ENCODE peak calls at places on chromosomes 4 and X, in six cellular contexts. One of them, this sample, is unnamed.

GRCh38 chrX:13396887-13397286 is 77.0 kb upstream of the ATXN3L start:
- DNase-seq in left ventricle myocardium inferior: no peak
- DNase-seq in fibroblast of lung: peak
- DNase-seq in AG10803: peak
- DNase-seq in NB4: no peak
- DNase-seq in cardiac muscle cell: peak
- DNase-seq in this sample: no peak

GRCh38 chr4:69058410-69059059 is 37.7 kb upstream of the UGT2B7 start:
- DNase-seq in left ventricle myocardium inferior: no peak
- DNase-seq in fibroblast of lung: no peak
- DNase-seq in AG10803: no peak
- DNase-seq in NB4: no peak
- DNase-seq in cardiac muscle cell: no peak
- DNase-seq in this sample: no peak

GRCh38 chrX:53714580-53715335 is 28.2 kb upstream of the HUWE1 start:
- DNase-seq in left ventricle myocardium inferior: no peak
- DNase-seq in fibroblast of lung: peak
- DNase-seq in AG10803: no peak
- DNase-seq in NB4: peak
- DNase-seq in cardiac muscle cell: peak
- DNase-seq in this sample: no peak

GRCh38 chr4:147198411-147199051 is 252.9 kb upstream of the TTC29 start:
- DNase-seq in left ventricle myocardium inferior: no peak
- DNase-seq in fibroblast of lung: peak
- DNase-seq in AG10803: peak
- DNase-seq in NB4: no peak
- DNase-seq in cardiac muscle cell: peak
- DNase-seq in this sample: no peak

GRCh38 chr4:94447754-94448411 is 3.9 kb upstream of the PDLIM5 start:
- DNase-seq in left ventricle myocardium inferior: no peak
- DNase-seq in fibroblast of lung: no peak
- DNase-seq in AG10803: no peak
- DNase-seq in NB4: peak
- DNase-seq in cardiac muscle cell: no peak
- DNase-seq in this sample: peak

GRCh38 chrX:18895157-18895952 is 88.6 kb downstream of the PHKA2 start:
- DNase-seq in left ventricle myocardium inferior: peak
- DNase-seq in fibroblast of lung: no peak
- DNase-seq in AG10803: peak
- DNase-seq in NB4: no peak
- DNase-seq in cardiac muscle cell: peak
- DNase-seq in this sample: no peak

GRCh38 chr4:4969298-4969697 is 50.0 kb downstream of the CYTL1 start:
- DNase-seq in left ventricle myocardium inferior: peak
- DNase-seq in fibroblast of lung: peak
- DNase-seq in AG10803: peak
- DNase-seq in NB4: no peak
- DNase-seq in cardiac muscle cell: peak
- DNase-seq in this sample: no peak

GRCh38 chr4:123744664-123745290 is 348.2 kb downstream of the SPRY1 start:
- DNase-seq in left ventricle myocardium inferior: peak
- DNase-seq in fibroblast of lung: peak
- DNase-seq in AG10803: peak
- DNase-seq in NB4: peak
- DNase-seq in cardiac muscle cell: peak
- DNase-seq in this sample: no peak

GRCh38 chr4:184596617-184597185 is 52.5 kb downstream of the CASP3 start:
- DNase-seq in left ventricle myocardium inferior: no peak
- DNase-seq in fibroblast of lung: no peak
- DNase-seq in AG10803: no peak
- DNase-seq in NB4: no peak
- DNase-seq in cardiac muscle cell: peak
- DNase-seq in this sample: no peak

GRCh38 chrX:151359931-151360871 is 36.8 kb upstream of the VMA21 start:
- DNase-seq in left ventricle myocardium inferior: no peak
- DNase-seq in fibroblast of lung: no peak
- DNase-seq in AG10803: peak
- DNase-seq in NB4: peak
- DNase-seq in cardiac muscle cell: peak
- DNase-seq in this sample: peak

GRCh38 chr4:64598068-64598467 is 188.8 kb upstream of the TECRL start:
- DNase-seq in left ventricle myocardium inferior: no peak
- DNase-seq in fibroblast of lung: peak
- DNase-seq in AG10803: no peak
- DNase-seq in NB4: no peak
- DNase-seq in cardiac muscle cell: no peak
- DNase-seq in this sample: no peak

GRCh38 chr4:16029329-16029728 is 54.5 kb downstream of the PROM1 start:
- DNase-seq in left ventricle myocardium inferior: no peak
- DNase-seq in fibroblast of lung: peak
- DNase-seq in AG10803: peak
- DNase-seq in NB4: no peak
- DNase-seq in cardiac muscle cell: peak
- DNase-seq in this sample: no peak

GRCh38 chr4:188372856-188373255 is 233.6 kb downstream of the TRIML1 start:
- DNase-seq in left ventricle myocardium inferior: no peak
- DNase-seq in fibroblast of lung: no peak
- DNase-seq in AG10803: peak
- DNase-seq in NB4: no peak
- DNase-seq in cardiac muscle cell: no peak
- DNase-seq in this sample: no peak

GRCh38 chrX:153494061-153494460 is 719 bp upstream of the BGN start:
- DNase-seq in left ventricle myocardium inferior: no peak
- DNase-seq in fibroblast of lung: peak
- DNase-seq in AG10803: no peak
- DNase-seq in NB4: no peak
- DNase-seq in cardiac muscle cell: no peak
- DNase-seq in this sample: no peak

GRCh38 chrX:153493085-153493484 is 1.7 kb upstream of the BGN start:
- DNase-seq in left ventricle myocardium inferior: no peak
- DNase-seq in fibroblast of lung: no peak
- DNase-seq in AG10803: no peak
- DNase-seq in NB4: no peak
- DNase-seq in cardiac muscle cell: no peak
- DNase-seq in this sample: no peak

GRCh38 chrX:153492153-153492454 is 2.7 kb upstream of the BGN start:
- DNase-seq in left ventricle myocardium inferior: no peak
- DNase-seq in fibroblast of lung: no peak
- DNase-seq in AG10803: no peak
- DNase-seq in NB4: no peak
- DNase-seq in cardiac muscle cell: no peak
- DNase-seq in this sample: no peak

GRCh38 chrX:153491351-153492152 is 3.2 kb upstream of the BGN start:
- DNase-seq in left ventricle myocardium inferior: no peak
- DNase-seq in fibroblast of lung: no peak
- DNase-seq in AG10803: no peak
- DNase-seq in NB4: no peak
- DNase-seq in cardiac muscle cell: no peak
- DNase-seq in this sample: no peak

GRCh38 chrX:153492543-153492942 is 2.2 kb upstream of the BGN start:
- DNase-seq in left ventricle myocardium inferior: no peak
- DNase-seq in fibroblast of lung: no peak
- DNase-seq in AG10803: no peak
- DNase-seq in NB4: no peak
- DNase-seq in cardiac muscle cell: no peak
- DNase-seq in this sample: no peak
- H3K4me3 ChIP-seq in left ventricle myocardium inferior: no peak
- H3K4me3 ChIP-seq in fibroblast of lung: no peak
- H3K4me3 ChIP-seq in AG10803: no peak
- H3K4me3 ChIP-seq in NB4: no peak
- H3K4me3 ChIP-seq in cardiac muscle cell: no peak
- H3K4me3 ChIP-seq in this sample: no peak

GRCh38 chrX:133983243-133983973 is 2.0 kb downstream of the GPC3 start:
- DNase-seq in left ventricle myocardium inferior: no peak
- DNase-seq in fibroblast of lung: no peak
- DNase-seq in AG10803: no peak
- DNase-seq in NB4: no peak
- DNase-seq in cardiac muscle cell: no peak
- DNase-seq in this sample: peak
- H3K4me3 ChIP-seq in left ventricle myocardium inferior: no peak
- H3K4me3 ChIP-seq in fibroblast of lung: no peak
- H3K4me3 ChIP-seq in AG10803: no peak
- H3K4me3 ChIP-seq in NB4: no peak
- H3K4me3 ChIP-seq in cardiac muscle cell: peak
- H3K4me3 ChIP-seq in this sample: peak

GRCh38 chrX:9340619-9341304 is 124.1 kb upstream of the TBL1X start:
- DNase-seq in left ventricle myocardium inferior: peak
- DNase-seq in fibroblast of lung: peak
- DNase-seq in AG10803: peak
- DNase-seq in NB4: peak
- DNase-seq in cardiac muscle cell: peak
- DNase-seq in this sample: no peak
- H3K4me3 ChIP-seq in left ventricle myocardium inferior: peak
- H3K4me3 ChIP-seq in fibroblast of lung: no peak
- H3K4me3 ChIP-seq in AG10803: no peak
- H3K4me3 ChIP-seq in NB4: peak
- H3K4me3 ChIP-seq in cardiac muscle cell: no peak
- H3K4me3 ChIP-seq in this sample: no peak

GRCh38 chr4:73451404-73451803 is 15.4 kb downstream of the AFP start:
- DNase-seq in left ventricle myocardium inferior: no peak
- DNase-seq in fibroblast of lung: peak
- DNase-seq in AG10803: peak
- DNase-seq in NB4: no peak
- DNase-seq in cardiac muscle cell: peak
- DNase-seq in this sample: no peak

GRCh38 chr4:73453701-73454005 is 17.6 kb downstream of the AFP start:
- DNase-seq in left ventricle myocardium inferior: no peak
- DNase-seq in fibroblast of lung: peak
- DNase-seq in AG10803: no peak
- DNase-seq in NB4: no peak
- DNase-seq in cardiac muscle cell: peak
- DNase-seq in this sample: no peak

GRCh38 chr4:73451978-73452747 is 16.1 kb downstream of the AFP start:
- DNase-seq in left ventricle myocardium inferior: no peak
- DNase-seq in fibroblast of lung: peak
- DNase-seq in AG10803: peak
- DNase-seq in NB4: no peak
- DNase-seq in cardiac muscle cell: peak
- DNase-seq in this sample: no peak

GRCh38 chr4:73454920-73455319 is 18.9 kb downstream of the AFP start:
- DNase-seq in left ventricle myocardium inferior: no peak
- DNase-seq in fibroblast of lung: no peak
- DNase-seq in AG10803: no peak
- DNase-seq in NB4: no peak
- DNase-seq in cardiac muscle cell: no peak
- DNase-seq in this sample: no peak

GRCh38 chr4:73452953-73453700 is 17.1 kb downstream of the AFP start:
- DNase-seq in left ventricle myocardium inferior: no peak
- DNase-seq in fibroblast of lung: peak
- DNase-seq in AG10803: no peak
- DNase-seq in NB4: no peak
- DNase-seq in cardiac muscle cell: peak
- DNase-seq in this sample: peak
- H3K4me3 ChIP-seq in left ventricle myocardium inferior: no peak
- H3K4me3 ChIP-seq in fibroblast of lung: no peak
- H3K4me3 ChIP-seq in AG10803: no peak
- H3K4me3 ChIP-seq in NB4: no peak
- H3K4me3 ChIP-seq in cardiac muscle cell: no peak
- H3K4me3 ChIP-seq in this sample: no peak